ENCODE peak calls at places on chromosomes 13 and 19, in ten cellular contexts. One of them, this sample, is unnamed.

GRCh38 chr13:77616027-77616426 is 80.5 kb downstream of the SCEL start:
- DNase-seq in adrenal gland: no peak
- DNase-seq in Calu3: no peak
- DNase-seq in psoas muscle: no peak
- DNase-seq in endothelial cell: no peak
- DNase-seq in HCT116: no peak
- DNase-seq in pancreas: no peak
- DNase-seq in fibroblast of villous mesenchyme: no peak
- DNase-seq in upper lobe of right lung: no peak
- DNase-seq in endodermal cell: no peak
- DNase-seq in this sample: no peak

GRCh38 chr13:77042566-77043177 is 15.7 kb upstream of the FBXL3 start:
- DNase-seq in endothelial cell: no peak
- DNase-seq in HCT116: no peak
- DNase-seq in pancreas: no peak
- DNase-seq in psoas muscle: no peak
- DNase-seq in adrenal gland: no peak
- DNase-seq in endodermal cell: no peak
- DNase-seq in upper lobe of right lung: no peak
- DNase-seq in Calu3: no peak
- DNase-seq in fibroblast of villous mesenchyme: no peak
- DNase-seq in this sample: no peak

GRCh38 chr13:46307554-46307953 is 79.5 kb downstream of the RUBCNL start:
- DNase-seq in adrenal gland: no peak
- DNase-seq in psoas muscle: no peak
- DNase-seq in HCT116: no peak
- DNase-seq in upper lobe of right lung: no peak
- DNase-seq in Calu3: no peak
- DNase-seq in fibroblast of villous mesenchyme: no peak
- DNase-seq in endothelial cell: no peak
- DNase-seq in pancreas: no peak
- DNase-seq in endodermal cell: no peak
- DNase-seq in this sample: no peak

GRCh38 chr19:39553082-39553652 is 13.2 kb upstream of the EID2 start:
- DNase-seq in adrenal gland: no peak
- DNase-seq in psoas muscle: no peak
- DNase-seq in fibroblast of villous mesenchyme: no peak
- DNase-seq in HCT116: no peak
- DNase-seq in endothelial cell: no peak
- DNase-seq in upper lobe of right lung: no peak
- DNase-seq in endodermal cell: no peak
- DNase-seq in pancreas: no peak
- DNase-seq in Calu3: no peak
- DNase-seq in this sample: no peak

GRCh38 chr13:74305876-74306275 is 171.7 kb upstream of the KLF12 start:
- DNase-seq in endodermal cell: peak; percentile 58
- DNase-seq in pancreas: no peak
- DNase-seq in HCT116: no peak
- DNase-seq in adrenal gland: no peak
- DNase-seq in upper lobe of right lung: no peak
- DNase-seq in psoas muscle: no peak
- DNase-seq in Calu3: no peak
- DNase-seq in endothelial cell: no peak
- DNase-seq in fibroblast of villous mesenchyme: no peak
- DNase-seq in this sample: no peak

GRCh38 chr13:53010374-53011105 is 18.1 kb upstream of the OLFM4 start:
- DNase-seq in Calu3: peak; percentile 50
- DNase-seq in HCT116: no peak
- DNase-seq in adrenal gland: no peak
- DNase-seq in fibroblast of villous mesenchyme: no peak
- DNase-seq in endothelial cell: no peak
- DNase-seq in pancreas: peak; percentile 82
- DNase-seq in upper lobe of right lung: no peak
- DNase-seq in endodermal cell: no peak
- DNase-seq in psoas muscle: no peak
- DNase-seq in this sample: no peak

GRCh38 chr19:39446365-39447084 is 1.1 kb downstream of the SUPT5H start:
- DNase-seq in endodermal cell: no peak
- DNase-seq in HCT116: no peak
- DNase-seq in endothelial cell: no peak
- DNase-seq in adrenal gland: no peak
- DNase-seq in upper lobe of right lung: no peak
- DNase-seq in fibroblast of villous mesenchyme: no peak
- DNase-seq in pancreas: no peak
- DNase-seq in Calu3: no peak
- DNase-seq in psoas muscle: peak; percentile 10
- DNase-seq in this sample: no peak

GRCh38 chr13:61170791-61171330 is 244.8 kb downstream of the PCDH20 start:
- DNase-seq in endothelial cell: no peak
- DNase-seq in pancreas: no peak
- DNase-seq in psoas muscle: no peak
- DNase-seq in adrenal gland: no peak
- DNase-seq in upper lobe of right lung: no peak
- DNase-seq in endodermal cell: no peak
- DNase-seq in Calu3: no peak
- DNase-seq in fibroblast of villous mesenchyme: no peak
- DNase-seq in HCT116: no peak
- DNase-seq in this sample: no peak

GRCh38 chr19:41872775-41873647 is 4.1 kb upstream of the CD79A start:
- DNase-seq in upper lobe of right lung: peak; percentile 92
- DNase-seq in endodermal cell: peak; percentile 97
- DNase-seq in psoas muscle: peak; percentile 69
- DNase-seq in pancreas: peak; percentile 87
- DNase-seq in endothelial cell: peak; percentile 85
- DNase-seq in fibroblast of villous mesenchyme: peak; percentile 50
- DNase-seq in Calu3: peak; percentile 92
- DNase-seq in HCT116: peak; percentile 63
- DNase-seq in adrenal gland: peak; percentile 67
- DNase-seq in this sample: peak; percentile 86

GRCh38 chr19:19422156-19422555 is 16.7 kb downstream of the GATAD2A start:
- DNase-seq in Calu3: no peak
- DNase-seq in fibroblast of villous mesenchyme: no peak
- DNase-seq in psoas muscle: no peak
- DNase-seq in endothelial cell: no peak
- DNase-seq in endodermal cell: no peak
- DNase-seq in pancreas: no peak
- DNase-seq in HCT116: no peak
- DNase-seq in upper lobe of right lung: no peak
- DNase-seq in adrenal gland: no peak
- DNase-seq in this sample: no peak
- TF ChIP-seq CTCF in Calu3: no peak
- TF ChIP-seq CTCF in fibroblast of villous mesenchyme: no peak
- TF ChIP-seq CTCF in psoas muscle: no peak
- TF ChIP-seq CTCF in endothelial cell: no peak
- TF ChIP-seq CTCF in endodermal cell: no peak
- TF ChIP-seq CTCF in pancreas: no peak
- TF ChIP-seq CTCF in HCT116: no peak
- TF ChIP-seq CTCF in upper lobe of right lung: no peak
- TF ChIP-seq CTCF in adrenal gland: no peak
- TF ChIP-seq CTCF in this sample: no peak

DNA sequence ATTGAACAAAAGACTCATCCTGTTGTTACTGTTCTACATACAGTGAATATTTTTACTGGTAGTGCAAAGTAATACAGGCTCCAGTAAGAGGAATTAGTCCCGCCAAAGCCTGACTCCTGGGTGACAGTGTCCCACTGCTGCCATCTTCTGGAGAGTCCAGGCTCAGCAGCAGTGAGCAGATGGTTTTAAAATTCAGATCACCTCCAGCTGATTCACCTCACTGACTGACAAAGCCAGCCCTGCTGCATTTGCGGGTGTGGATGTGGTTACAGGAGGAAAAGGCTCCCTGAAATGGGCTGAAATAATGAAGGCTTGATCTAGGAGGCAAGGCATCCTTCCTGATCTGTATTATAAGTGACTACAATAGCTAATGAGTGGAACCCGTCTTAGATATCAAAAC is 18.3 kb downstream of the PABPC3 start:
- DNase-seq in endothelial cell: peak; percentile 88
- DNase-seq in fibroblast of villous mesenchyme: peak; percentile 68
- DNase-seq in endodermal cell: peak; percentile 95
- DNase-seq in psoas muscle: peak; percentile 62
- DNase-seq in upper lobe of right lung: peak; percentile 67
- DNase-seq in pancreas: peak; percentile 76
- DNase-seq in adrenal gland: peak; percentile 79
- DNase-seq in HCT116: peak; percentile 59
- DNase-seq in Calu3: peak; percentile 70
- DNase-seq in this sample: peak; percentile 83
- TF ChIP-seq CTCF in endothelial cell: peak; percentile 66
- TF ChIP-seq CTCF in fibroblast of villous mesenchyme: peak; percentile 89
- TF ChIP-seq CTCF in endodermal cell: peak; percentile 93
- TF ChIP-seq CTCF in psoas muscle: peak; percentile 58
- TF ChIP-seq CTCF in upper lobe of right lung: peak; percentile 79
- TF ChIP-seq CTCF in pancreas: peak; percentile 71
- TF ChIP-seq CTCF in adrenal gland: peak; percentile 57
- TF ChIP-seq CTCF in HCT116: peak; percentile 95
- TF ChIP-seq CTCF in Calu3: peak; percentile 44
- TF ChIP-seq CTCF in this sample: peak; percentile 72

DNA sequence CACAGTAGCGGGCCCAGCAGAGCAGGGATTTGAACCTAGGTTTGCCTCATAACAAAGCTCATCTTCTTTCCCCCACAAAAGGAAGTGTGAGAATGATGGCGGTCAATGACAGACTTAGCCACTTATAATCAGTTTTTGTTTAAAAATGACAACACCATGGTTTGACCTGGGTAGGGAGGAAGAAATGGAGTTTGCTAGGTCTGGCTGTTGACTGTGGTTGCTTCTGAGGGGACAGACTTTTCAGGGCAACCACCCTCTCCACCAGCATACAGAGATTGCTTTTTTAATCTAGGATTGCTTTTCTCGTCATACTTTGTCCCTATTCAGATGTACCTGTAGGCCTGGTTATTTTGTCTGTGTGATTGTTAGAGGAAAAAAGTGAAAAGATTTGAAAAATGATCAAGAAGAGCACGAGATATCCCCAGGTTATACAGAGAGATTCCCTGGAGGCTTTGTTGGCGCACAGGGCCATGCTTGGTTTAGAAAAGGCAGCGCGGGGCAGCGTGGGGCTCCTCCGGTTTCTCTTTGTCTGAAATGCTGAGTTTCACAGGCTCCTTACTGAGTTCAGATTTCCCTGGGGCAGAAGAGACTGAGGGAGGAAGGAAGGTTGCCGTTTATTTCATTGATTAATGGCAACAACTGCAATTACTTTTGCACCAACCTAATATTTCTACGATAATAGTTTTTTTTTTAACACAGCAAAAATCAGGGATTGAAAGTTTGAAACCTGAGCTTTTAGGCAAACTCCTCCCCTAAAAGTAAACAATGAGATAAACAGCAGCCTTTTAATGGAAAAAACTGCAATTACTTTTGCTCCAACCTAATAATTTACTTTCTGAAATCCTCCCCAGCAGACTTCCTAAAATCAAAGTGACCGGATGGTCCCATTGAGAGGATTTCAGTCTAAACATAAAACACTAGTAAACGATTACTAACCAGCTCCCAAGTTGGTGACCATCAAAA is 97.0 kb upstream of the RNF113B start:
- DNase-seq in endothelial cell: no peak
- DNase-seq in HCT116: no peak
- DNase-seq in endodermal cell: peak; percentile 73
- DNase-seq in adrenal gland: no peak
- DNase-seq in fibroblast of villous mesenchyme: no peak
- DNase-seq in pancreas: no peak
- DNase-seq in upper lobe of right lung: no peak
- DNase-seq in Calu3: no peak
- DNase-seq in psoas muscle: no peak
- DNase-seq in this sample: peak; percentile 45
- TF ChIP-seq CTCF in endothelial cell: no peak
- TF ChIP-seq CTCF in HCT116: no peak
- TF ChIP-seq CTCF in endodermal cell: no peak
- TF ChIP-seq CTCF in adrenal gland: no peak
- TF ChIP-seq CTCF in fibroblast of villous mesenchyme: no peak
- TF ChIP-seq CTCF in pancreas: no peak
- TF ChIP-seq CTCF in upper lobe of right lung: no peak
- TF ChIP-seq CTCF in Calu3: no peak
- TF ChIP-seq CTCF in psoas muscle: no peak
- TF ChIP-seq CTCF in this sample: no peak

GRCh38 chr19:46537136-46538097 is 41.8 kb upstream of the PNMA8B start:
- DNase-seq in upper lobe of right lung: peak; percentile 79
- DNase-seq in Calu3: peak; percentile 80
- DNase-seq in psoas muscle: peak; percentile 70
- DNase-seq in fibroblast of villous mesenchyme: peak; percentile 34
- DNase-seq in endodermal cell: peak; percentile 85
- DNase-seq in endothelial cell: peak; percentile 77
- DNase-seq in adrenal gland: peak; percentile 59
- DNase-seq in HCT116: no peak
- DNase-seq in pancreas: peak; percentile 68
- DNase-seq in this sample: peak; percentile 81
- TF ChIP-seq CTCF in upper lobe of right lung: peak; percentile 94
- TF ChIP-seq CTCF in Calu3: peak; percentile 95
- TF ChIP-seq CTCF in psoas muscle: peak; percentile 61
- TF ChIP-seq CTCF in fibroblast of villous mesenchyme: peak; percentile 95
- TF ChIP-seq CTCF in endodermal cell: peak; percentile 94
- TF ChIP-seq CTCF in endothelial cell: peak; percentile 87
- TF ChIP-seq CTCF in adrenal gland: peak; percentile 62
- TF ChIP-seq CTCF in HCT116: peak; percentile 97
- TF ChIP-seq CTCF in pancreas: peak; percentile 81
- TF ChIP-seq CTCF in this sample: peak; percentile 98

DNA sequence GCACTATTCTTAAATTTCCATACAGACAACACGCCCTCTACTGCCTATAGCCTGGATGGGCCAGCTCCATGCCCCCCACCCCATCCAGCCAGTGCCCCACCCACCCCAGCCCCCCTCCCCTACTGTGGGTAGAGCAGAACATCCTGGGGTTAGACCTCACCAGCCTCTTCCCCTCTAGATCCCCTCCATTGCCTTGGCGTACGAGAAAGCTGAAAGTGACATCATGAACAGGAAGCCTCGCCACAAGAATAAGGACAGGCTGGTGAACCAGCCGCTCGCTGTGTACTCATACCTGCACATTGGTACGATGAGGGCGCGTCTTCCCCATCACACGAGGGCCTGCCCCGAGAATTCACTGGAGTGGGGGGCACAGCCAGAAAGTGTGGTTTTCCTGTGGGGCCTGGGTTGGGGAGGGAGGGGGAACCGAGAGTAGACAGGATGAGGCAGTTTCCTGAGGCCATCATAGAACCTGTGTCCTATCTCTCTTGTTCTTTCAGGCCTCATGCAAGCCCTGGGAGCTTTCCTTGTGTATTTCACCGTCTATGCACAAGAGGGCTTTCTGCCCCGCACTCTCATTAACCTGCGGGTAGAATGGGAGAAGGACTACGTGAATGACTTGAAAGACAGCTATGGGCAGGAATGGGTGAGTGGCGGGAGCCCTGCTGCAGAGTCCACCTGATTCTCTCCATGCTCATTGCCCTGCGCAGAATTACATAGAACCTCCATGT is 29.1 kb downstream of the ATP12A start:
- DNase-seq in endodermal cell: no peak
- DNase-seq in pancreas: no peak
- DNase-seq in psoas muscle: peak; percentile 32
- DNase-seq in fibroblast of villous mesenchyme: no peak
- DNase-seq in Calu3: no peak
- DNase-seq in adrenal gland: no peak
- DNase-seq in endothelial cell: no peak
- DNase-seq in HCT116: no peak
- DNase-seq in upper lobe of right lung: no peak
- DNase-seq in this sample: no peak
- TF ChIP-seq CTCF in endodermal cell: peak; percentile 43
- TF ChIP-seq CTCF in pancreas: no peak
- TF ChIP-seq CTCF in psoas muscle: no peak
- TF ChIP-seq CTCF in fibroblast of villous mesenchyme: no peak
- TF ChIP-seq CTCF in Calu3: no peak
- TF ChIP-seq CTCF in adrenal gland: no peak
- TF ChIP-seq CTCF in endothelial cell: no peak
- TF ChIP-seq CTCF in HCT116: no peak
- TF ChIP-seq CTCF in upper lobe of right lung: no peak
- TF ChIP-seq CTCF in this sample: no peak

This sample was measured in glutamatergic neuron.